ENCODE peak calls at places on chromosomes 7 and 10, in six cellular contexts. P is HS-27A; Z is stimulated activated CD8-positive, alpha-beta memory T cell treated with anti-CD3 and anti-CD28 coated beads, Interleukin-4, amount 100 ng/mL, for 4 hours; M is NB4; E is NCI-H2171 treated with DMSO at 0.1 percent for 48 hours; W is tibial artery. I is an unnamed sample.

GRCh38 chr7:148662646-148663045 is 36.1 kb upstream of the CUL1 start:
- DNase-seq in P (no peak), Z (no peak), M (no peak), E (no peak), W (no peak), I (no peak)

GRCh38 chr10:43437141-43437860 is 390 bp downstream of the ZNF487 start:
- DNase-seq in P (no peak), Z (no peak), M (no peak), E (no peak), W (no peak), I (no peak)

GRCh38 chr7:55180821-55181542 is 162.2 kb downstream of the EGFR start:
- DNase-seq in P (no peak), Z (no peak), M (no peak), E (peak; percentile 8), W (no peak), I (no peak)

GRCh38 chr10:102352066-102352715 is 43.3 kb upstream of the NFKB2 start:
- DNase-seq in P (no peak), Z (peak; percentile 29), M (peak; percentile 74), E (peak; percentile 49), W (no peak), I (no peak)

GRCh38 chr7:39950473-39951155 is 558 bp downstream of the CDK13 start:
- DNase-seq in P (no peak), Z (peak; percentile 4), M (peak; percentile 83), E (peak; percentile 18), W (peak; percentile 73), I (no peak)

GRCh38 chr7:83882551-83882950 is 233.6 kb upstream of the SEMA3E start:
- DNase-seq in P (no peak), Z (no peak), M (no peak), E (no peak), W (no peak), I (no peak)

GRCh38 chr10:95071107-95071660 is 1.9 kb upstream of the CYP2C8 start:
- DNase-seq in P (no peak), Z (no peak), M (no peak), E (no peak), W (no peak), I (no peak)

GRCh38 chr7:41339913-41340676 is 362.8 kb downstream of the INHBA start:
- DNase-seq in P (no peak), Z (no peak), M (no peak), E (no peak), W (no peak), I (no peak)

GRCh38 chr7:30472081-30472770 is 6.4 kb downstream of the NOD1 start:
- DNase-seq in P (no peak), Z (no peak), M (no peak), E (no peak), W (no peak), I (no peak)

GRCh38 chr7:147296201-147296600 is 1179.6 kb downstream of the CNTNAP2 start:
- DNase-seq in P (no peak), Z (no peak), M (no peak), E (no peak), W (no peak), I (no peak)

GRCh38 chr7:157195868-157196267 is 57.1 kb downstream of the UBE3C start:
- DNase-seq in P (no peak), Z (no peak), M (no peak), E (no peak), W (no peak), I (no peak)

GRCh38 chr7:155395176-155395797 is 62.6 kb upstream of the EN2 start:
- DNase-seq in P (no peak), Z (no peak), M (no peak), E (peak; percentile 27), W (no peak), I (no peak)

GRCh38 chr10:120950103-120950561 is 99.0 kb downstream of the WDR11 start:
- DNase-seq in P (no peak), Z (no peak), M (no peak), E (no peak), W (no peak), I (no peak)

GRCh38 chr7:107939472-107940145 is 48.6 kb downstream of the DLD start:
- DNase-seq in P (no peak), Z (no peak), M (no peak), E (no peak), W (peak; percentile 74), I (peak; percentile 44)

GRCh38 chr7:194996-195829 is 2.8 kb downstream of the FAM20C start:
- DNase-seq in P (no peak), Z (no peak), M (peak; percentile 71), E (no peak), W (no peak), I (peak; percentile 23)

GRCh38 chr10:99461230-99461629 is 30.8 kb upstream of the GOT1 start:
- DNase-seq in P (no peak), Z (no peak), M (no peak), E (no peak), W (no peak), I (no peak)

I was measured in tibial nerve.